ENCODE peak calls at places on chromosomes 3 and 15, in five cellular contexts. L is neuronal stem cell, Y is IMR-90, E is mesendoderm, Z is H9. J is an unnamed sample.

GRCh38 chr3:156010829-156011228 is 109.5 kb upstream of the KCNAB1 start:
- DNase-seq in Y (no peak), L (no peak), Z (no peak), E (peak; percentile 45), J (no peak)

GRCh38 chr3:64266065-64266874 is 41.0 kb upstream of the PRICKLE2 start:
- DNase-seq in Y (peak; percentile 94), E (no peak), L (no peak), Z (no peak), J (peak; percentile 96)

GRCh38 chr3:149339931-149340309 is 6.5 kb upstream of the TM4SF18 start:
- DNase-seq in L (no peak), E (peak; percentile 98), Z (peak; percentile 83), Y (peak; percentile 97), J (peak; percentile 88)

GRCh38 chr15:99408236-99409096 is 157.2 kb downstream of the LRRC28 start:
- DNase-seq in Y (peak; percentile 86), E (no peak), L (no peak), Z (no peak), J (no peak)

GRCh38 chr3:25281041-25281842 is 146.8 kb upstream of the RARB start:
- DNase-seq in Y (no peak), Z (no peak), L (no peak), E (peak; percentile 82), J (no peak)

GRCh38 chr15:82875411-82876003 is 66.1 kb downstream of the WHAMM start:
- DNase-seq in L (no peak), E (no peak), Z (no peak), Y (peak; percentile 86), J (no peak)

GRCh38 chr3:168249048-168249538 is 153.4 kb upstream of the GOLIM4 start:
- DNase-seq in Y (peak; percentile 17), E (peak; percentile 84), Z (no peak), L (no peak), J (peak; percentile 45)

GRCh38 chr3:134922866-134923265 is 127.8 kb downstream of the EPHB1 start:
- DNase-seq in Z (no peak), Y (no peak), E (no peak), L (no peak), J (no peak)

GRCh38 chr3:15884132-15884531 is 86.4 kb upstream of the ANKRD28 start:
- DNase-seq in Y (no peak), E (no peak), L (no peak), Z (no peak), J (no peak)

GRCh38 chr3:88188436-88188835 is 38.7 kb downstream of the C3orf38 start:
- DNase-seq in Y (no peak), L (no peak), E (no peak), Z (no peak), J (peak; percentile 27)

GRCh38 chr3:12194669-12195161 is 36.0 kb upstream of the TIMP4 start:
- DNase-seq in Z (peak; percentile 37), E (peak; percentile 35), L (no peak), Y (peak; percentile 35), J (peak; percentile 39)

GRCh38 chr3:134480546-134480945 is 5.2 kb downstream of the ANAPC13 start:
- DNase-seq in L (no peak), Z (no peak), E (peak; percentile 42), Y (no peak), J (no peak)

GRCh38 chr3:74501001-74501400 is 113.5 kb downstream of the CNTN3 start:
- DNase-seq in Y (no peak), E (no peak), L (no peak), Z (no peak), J (no peak)

GRCh38 chr3:122977645-122978466 is 49.7 kb downstream of the SEMA5B start:
- DNase-seq in L (peak; percentile 60), Z (peak; percentile 67), E (peak; percentile 91), Y (peak; percentile 84), J (peak; percentile 70)

GRCh38 chr15:69664572-69665326 is 212.1 kb downstream of the RPLP1 start:
- DNase-seq in Y (no peak), L (no peak), E (no peak), Z (no peak), J (no peak)

GRCh38 chr3:132317229-132317948 is at the start of gene ACP3:
- DNase-seq in Y (peak; percentile 82), E (peak; percentile 86), Z (peak; percentile 43), L (no peak), J (peak; percentile 75)

GRCh38 chr3:10443272-10443671 is 62.1 kb downstream of the ATP2B2 start:
- DNase-seq in Y (no peak), E (no peak), Z (no peak), L (no peak), J (no peak)

GRCh38 chr3:159236306-159236705 is 434.5 kb downstream of the MFSD1 start:
- DNase-seq in E (no peak), Y (no peak), L (no peak), Z (no peak), J (peak; percentile 46)

GRCh38 chr3:146359841-146360240 is 108.9 kb upstream of the PLSCR4 start:
- DNase-seq in L (no peak), Z (no peak), Y (no peak), E (no peak), J (no peak)

GRCh38 chr3:31448035-31448881 is 84.5 kb upstream of the STT3B start:
- DNase-seq in E (peak; percentile 72), Z (peak; percentile 74), Y (peak; percentile 12), L (no peak), J (no peak)

GRCh38 chr3:167095976-167096375 is 284.1 kb downstream of the ZBBX start:
- DNase-seq in Y (no peak), Z (no peak), E (no peak), L (no peak), J (peak; percentile 17)

GRCh38 chr15:35458176-35458856 is 87.6 kb downstream of the DPH6 start:
- DNase-seq in E (no peak), Y (peak; percentile 47), L (no peak), Z (no peak), J (no peak)

GRCh38 chr3:177624523-177625495 is 427.5 kb upstream of the TBL1XR1 start:
- DNase-seq in Z (no peak), Y (no peak), L (no peak), E (no peak), J (no peak)

GRCh38 chr3:38127611-38128302 is 9.2 kb downstream of the ACAA1 start:
- DNase-seq in L (no peak), Y (no peak), Z (no peak), E (no peak), J (no peak)

GRCh38 chr15:57320543-57321220 is 55.6 kb upstream of the CGNL1 start:
- DNase-seq in L (no peak), Z (no peak), Y (peak; percentile 38), E (no peak), J (peak; percentile 65)

GRCh38 chr3:72629191-72629611 is 219.0 kb downstream of the SHQ1 start:
- DNase-seq in L (no peak), Y (no peak), Z (no peak), E (peak; percentile 56), J (no peak)

GRCh38 chr3:33046521-33046920 is 50.4 kb downstream of the GLB1 start:
- DNase-seq in L (no peak), Y (no peak), Z (no peak), E (no peak), J (no peak)

GRCh38 chr3:42690766-42691680 is 5.7 kb downstream of the KLHL40 start:
- DNase-seq in L (no peak), E (no peak), Z (no peak), Y (no peak), J (no peak)

GRCh38 chr3:134610455-134611385 is 40.1 kb downstream of the KY start:
- DNase-seq in L (no peak), Y (no peak), E (no peak), Z (no peak), J (no peak)

GRCh38 chr15:72315706-72316370 is 4.1 kb downstream of the CELF6 start:
- DNase-seq in E (no peak), Z (peak; percentile 21), L (no peak), Y (no peak), J (no peak)

GRCh38 chr15:39609166-39609918 is 28.5 kb downstream of the THBS1 start:
- DNase-seq in Z (no peak), Y (no peak), E (no peak), L (no peak), J (no peak)

GRCh38 chr15:88656760-88657221 is 18.0 kb downstream of the ISG20 start:
- DNase-seq in Y (no peak), Z (no peak), L (no peak), E (no peak), J (no peak)

GRCh38 chr3:153163349-153164008 is 1.5 kb downstream of the RAP2B start:
- DNase-seq in Y (peak; percentile 29), E (no peak), L (no peak), Z (no peak), J (peak; percentile 54)

GRCh38 chr15:82677720-82678323 is 30.7 kb upstream of the CPEB1 start:
- DNase-seq in Y (no peak), Z (no peak), L (no peak), E (no peak), J (no peak)

GRCh38 chr15:24919446-24919845 is 35.3 kb upstream of the SNRPN start:
- DNase-seq in L (no peak), Z (peak; percentile 40), E (peak; percentile 82), Y (no peak), J (no peak)

GRCh38 chr3:160210799-160211221 is 14.4 kb upstream of the C3orf80 start:
- DNase-seq in Y (peak; percentile 73), L (no peak), Z (no peak), E (peak; percentile 83), J (peak; percentile 65)

GRCh38 chr3:184351511-184352148 is 9.8 kb downstream of the CLCN2 start:
- DNase-seq in E (peak; percentile 78), Z (no peak), Y (no peak), L (no peak), J (no peak)
- H4K8ac ChIP-seq in E (no peak overlapping the region), Z (no peak overlapping the region), Y (no peak overlapping the region), L (no peak overlapping the region), J (no peak overlapping the region)

GRCh38 chr3:169591983-169592644 is 71.4 kb downstream of the MECOM start:
- DNase-seq in E (no peak), Z (no peak), Y (peak; percentile 15), L (no peak), J (no peak)
- H4K8ac ChIP-seq in E (no peak overlapping the region), Z (no peak overlapping the region), Y (no peak overlapping the region), L (no peak overlapping the region), J (no peak overlapping the region)

GRCh38 chr3:50327129-50327528 is 894 bp downstream of the TUSC2 start:
- DNase-seq in Y (no peak), L (no peak), Z (no peak), E (no peak), J (no peak)
- H4K8ac ChIP-seq in Y (peak overlapping the region; percentile 34), L (no peak overlapping the region), Z (no peak overlapping the region), E (no peak overlapping the region), J (no peak overlapping the region)

GRCh38 chr3:127691494-127691893 is 18.7 kb downstream of the ABTB1 start:
- DNase-seq in E (no peak), Y (no peak), Z (no peak), L (no peak), J (no peak)
- H4K8ac ChIP-seq in E (no peak overlapping the region), Y (peak overlapping the region; percentile 69), Z (no peak overlapping the region), L (no peak overlapping the region), J (no peak overlapping the region)

DNA sequence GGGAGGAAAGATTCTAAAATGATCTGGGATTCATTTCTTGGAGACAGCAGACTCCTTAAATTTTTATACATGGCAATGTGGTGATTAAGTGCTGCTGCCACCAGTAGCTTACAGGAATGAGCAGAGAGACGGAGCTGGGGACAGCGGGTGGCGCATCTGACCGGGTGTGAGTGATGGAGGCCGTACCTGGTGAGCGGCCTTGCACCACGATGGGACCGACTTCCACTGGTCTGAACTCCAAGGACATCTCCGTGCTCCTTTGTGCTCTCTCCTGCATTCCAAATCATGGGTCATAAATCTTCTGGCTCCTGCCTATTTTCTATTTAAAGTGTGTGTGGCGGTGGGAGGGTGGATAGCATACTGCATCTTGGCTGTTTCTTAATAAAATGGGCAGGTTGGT is 262.6 kb downstream of the ABHD5 start:
- DNase-seq in Y (no peak), L (no peak), Z (no peak), E (no peak), J (no peak)
- H4K8ac ChIP-seq in Y (no peak overlapping the region), L (no peak overlapping the region), Z (no peak overlapping the region), E (no peak overlapping the region), J (no peak overlapping the region)